ENCODE peak calls at places on chromosome 11, in seven cellular contexts. Q is activated naive CD4-positive, alpha-beta T cell treated with anti-CD3 and anti-CD28 coated beads, Interleukin-2, amount 50 U/mL, for 16 hours; L is ovary; E is neuronal stem cell; S is ELF-1; R is OCI-LY7; G is nephron progenitor cell. B is an unnamed sample.

GRCh38 chr11:93743316-93743715 is 1.8 kb downstream of the C11orf54 start:
- DNase-seq in R (no peak), L (peak; percentile 36), Q (no peak), G (peak; percentile 14), S (peak; percentile 41), E (no peak), B (no peak)

GRCh38 chr11:122113836-122114235 is 2.2 kb downstream of the BLID start:
- DNase-seq in S (no peak), Q (no peak), L (no peak), G (no peak), R (no peak), E (no peak), B (no peak)

GRCh38 chr11:10695821-10696220 is 2.3 kb upstream of the IRAG1 start:
- DNase-seq in R (no peak), Q (no peak), S (no peak), E (no peak), L (no peak), G (no peak), B (no peak)

GRCh38 chr11:65429069-65429681 is 6.6 kb downstream of the NEAT1 start:
- DNase-seq in S (peak; percentile 60), G (no peak), R (peak; percentile 39), L (peak; percentile 40), E (no peak), Q (no peak), B (peak; percentile 48)

GRCh38 chr11:1445741-1446445 is 40.7 kb downstream of the MOB2 start:
- DNase-seq in E (no peak), Q (no peak), S (peak; percentile 84), G (no peak), R (no peak), L (no peak), B (no peak)

GRCh38 chr11:76251223-76251575 is 44.9 kb upstream of the WNT11 start:
- DNase-seq in R (no peak), G (no peak), L (no peak), Q (no peak), S (no peak), E (no peak), B (no peak)

GRCh38 chr11:65870307-65870658 is 2.3 kb downstream of the EFEMP2 start:
- DNase-seq in Q (no peak), G (no peak), R (no peak), E (no peak), L (no peak), S (no peak), B (no peak)

GRCh38 chr11:21615871-21616270 is 577.0 kb upstream of the ANO5 start:
- DNase-seq in L (no peak), E (no peak), R (no peak), S (no peak), G (no peak), Q (no peak), B (no peak)

GRCh38 chr11:544817-545166 is 7.5 kb downstream of the LRRC56 start:
- DNase-seq in S (no peak), L (no peak), E (no peak), Q (no peak), G (no peak), R (no peak), B (no peak)

GRCh38 chr11:123330948-123331347 is 99.1 kb upstream of the GRAMD1B start:
- DNase-seq in R (no peak), Q (no peak), G (no peak), L (no peak), E (no peak), S (no peak), B (no peak)

GRCh38 chr11:45333506-45333971 is 47.4 kb upstream of the SYT13 start:
- DNase-seq in S (peak; percentile 49), L (peak; percentile 54), R (peak; percentile 48), E (no peak), G (no peak), Q (no peak), B (no peak)

GRCh38 chr11:87439981-87440760 is 402.4 kb downstream of the TMEM135 start:
- DNase-seq in S (no peak), G (no peak), L (no peak), Q (no peak), R (no peak), E (no peak), B (no peak)

GRCh38 chr11:123076484-123076883 is 14.5 kb upstream of the HSPA8 start:
- DNase-seq in G (no peak), R (no peak), E (no peak), Q (no peak), S (no peak), L (no peak), B (no peak)

GRCh38 chr11:45650166-45651095 is 15.0 kb downstream of the CHST1 start:
- DNase-seq in S (peak; percentile 30), R (no peak), G (no peak), L (no peak), Q (no peak), E (no peak), B (no peak)

GRCh38 chr11:32960553-32961164 is 55.0 kb upstream of the DEPDC7 start:
- DNase-seq in E (peak; percentile 37), Q (no peak), G (no peak), R (peak; percentile 60), S (no peak), L (no peak), B (peak; percentile 30)

GRCh38 chr11:970319-970871 is 44.7 kb downstream of the AP2A2 start:
- DNase-seq in R (no peak), G (no peak), E (no peak), S (no peak), Q (no peak), L (no peak), B (no peak)

GRCh38 chr11:1936072-1936780 is 10.9 kb upstream of the MRPL23 start:
- DNase-seq in G (peak; percentile 4), S (no peak), Q (no peak), R (no peak), L (no peak), E (no peak), B (no peak)

GRCh38 chr11:61854966-61855714 is 27.0 kb downstream of the FADS2 start:
- DNase-seq in L (no peak), E (no peak), G (no peak), S (no peak), R (no peak), Q (no peak), B (no peak)

GRCh38 chr11:15159085-15159484 is 44.4 kb downstream of the INSC start:
- DNase-seq in Q (no peak), L (no peak), R (peak; percentile 34), S (peak; percentile 25), G (no peak), E (no peak), B (no peak)

GRCh38 chr11:65452806-65453490 is 30.4 kb downstream of the NEAT1 start:
- DNase-seq in Q (no peak), L (no peak), E (no peak), G (no peak), R (no peak), S (no peak), B (no peak)

GRCh38 chr11:76658231-76658630 is 12.3 kb downstream of the LRRC32 start:
- DNase-seq in R (no peak), S (no peak), G (no peak), L (peak; percentile 6), Q (no peak), E (no peak), B (no peak)

GRCh38 chr11:130533113-130533803 is 84.8 kb downstream of the ADAMTS15 start:
- DNase-seq in L (no peak), S (no peak), G (no peak), R (no peak), E (no peak), Q (no peak), B (no peak)

GRCh38 chr11:47269829-47270305 is at the start of gene MADD:
- DNase-seq in S (peak; percentile 77), G (peak; percentile 86), R (peak; percentile 96), Q (peak; percentile 94), E (peak; percentile 86), L (peak; percentile 93), B (peak; percentile 93)

B was measured in NCI-H2227 treated with DMSO at 0.1 percent for 48 hours.